ENCODE peak calls at places on chromosome 19, in five cellular contexts. One of them, this sample, is unnamed.

GRCh38 chr19:45251452-45252354 is 632 bp downstream of the MARK4 start:
- DNase-seq in heart left ventricle: no peak
- DNase-seq in A549: no peak
- DNase-seq in HFFc6: no peak
- DNase-seq in GM20000: peak; percentile 77
- DNase-seq in this sample: peak; percentile 44

GRCh38 chr19:2431318-2432055 is 4.1 kb upstream of the TIMM13 start:
- DNase-seq in A549: no peak
- DNase-seq in heart left ventricle: no peak
- DNase-seq in HFFc6: no peak
- DNase-seq in GM20000: no peak
- DNase-seq in this sample: no peak

GRCh38 chr19:17669419-17669818 is 18.7 kb downstream of the UNC13A start:
- DNase-seq in heart left ventricle: no peak
- DNase-seq in HFFc6: no peak
- DNase-seq in A549: no peak
- DNase-seq in GM20000: no peak
- DNase-seq in this sample: no peak

GRCh38 chr19:1503089-1503924 is 9.5 kb downstream of the ADAMTSL5 start:
- DNase-seq in heart left ventricle: no peak
- DNase-seq in HFFc6: no peak
- DNase-seq in A549: peak; percentile 25
- DNase-seq in GM20000: peak; percentile 84
- DNase-seq in this sample: peak; percentile 79

GRCh38 chr19:8145969-8146368 is 3.4 kb downstream of the FBN3 start:
- DNase-seq in GM20000: no peak
- DNase-seq in heart left ventricle: no peak
- DNase-seq in HFFc6: no peak
- DNase-seq in A549: no peak
- DNase-seq in this sample: no peak

GRCh38 chr19:29260477-29261317 is 47.7 kb upstream of the UQCRFS1 start:
- DNase-seq in heart left ventricle: no peak
- DNase-seq in GM20000: peak; percentile 38
- DNase-seq in A549: no peak
- DNase-seq in HFFc6: no peak
- DNase-seq in this sample: peak; percentile 3

GRCh38 chr19:48630289-48631036 is 6.7 kb downstream of the DBP start:
- DNase-seq in GM20000: no peak
- DNase-seq in A549: no peak
- DNase-seq in heart left ventricle: peak; percentile 85
- DNase-seq in HFFc6: no peak
- DNase-seq in this sample: peak; percentile 23

GRCh38 chr19:46791944-46792343 is 3.5 kb upstream of the SLC1A5 start:
- DNase-seq in heart left ventricle: no peak
- DNase-seq in GM20000: peak; percentile 51
- DNase-seq in A549: no peak
- DNase-seq in HFFc6: peak; percentile 86
- DNase-seq in this sample: no peak

GRCh38 chr19:45556835-45557234 is 27.8 kb downstream of the OPA3 start:
- DNase-seq in A549: no peak
- DNase-seq in heart left ventricle: no peak
- DNase-seq in HFFc6: no peak
- DNase-seq in GM20000: peak; percentile 10
- DNase-seq in this sample: no peak

GRCh38 chr19:48681127-48681470 is 8.3 kb upstream of the NTN5 start:
- DNase-seq in heart left ventricle: no peak
- DNase-seq in A549: no peak
- DNase-seq in GM20000: peak; percentile 50
- DNase-seq in HFFc6: peak; percentile 8
- DNase-seq in this sample: peak; percentile 46

GRCh38 chr19:33399745-33400681 is 26.5 kb downstream of the CEBPG start:
- DNase-seq in A549: no peak
- DNase-seq in GM20000: no peak
- DNase-seq in heart left ventricle: no peak
- DNase-seq in HFFc6: no peak
- DNase-seq in this sample: no peak

GRCh38 chr19:54928299-54928698 is 19.0 kb downstream of the NLRP7 start:
- DNase-seq in HFFc6: no peak
- DNase-seq in heart left ventricle: no peak
- DNase-seq in GM20000: no peak
- DNase-seq in A549: no peak
- DNase-seq in this sample: no peak

GRCh38 chr19:18414504-18415176 is 4.6 kb upstream of the SSBP4 start:
- DNase-seq in heart left ventricle: peak; percentile 39
- DNase-seq in A549: no peak
- DNase-seq in GM20000: no peak
- DNase-seq in HFFc6: no peak
- DNase-seq in this sample: no peak

GRCh38 chr19:3208317-3209207 is 15.9 kb upstream of the CELF5 start:
- DNase-seq in A549: no peak
- DNase-seq in HFFc6: no peak
- DNase-seq in heart left ventricle: no peak
- DNase-seq in GM20000: no peak
- DNase-seq in this sample: no peak

GRCh38 chr19:13396256-13397080 is 109.8 kb downstream of the CACNA1A start:
- DNase-seq in HFFc6: peak; percentile 50
- DNase-seq in GM20000: no peak
- DNase-seq in heart left ventricle: no peak
- DNase-seq in A549: peak; percentile 27
- DNase-seq in this sample: peak; percentile 85

GRCh38 chr19:13748169-13748884 is 16.0 kb upstream of the MRI1 start:
- DNase-seq in HFFc6: peak; percentile 54
- DNase-seq in GM20000: no peak
- DNase-seq in A549: peak; percentile 18
- DNase-seq in heart left ventricle: no peak
- DNase-seq in this sample: peak; percentile 53

GRCh38 chr19:56689198-56689597 is 17.6 kb upstream of the ZNF835 start:
- DNase-seq in A549: no peak
- DNase-seq in HFFc6: no peak
- DNase-seq in heart left ventricle: no peak
- DNase-seq in GM20000: no peak
- DNase-seq in this sample: no peak
- TF ChIP-seq CTCF in A549: no peak
- TF ChIP-seq CTCF in HFFc6: peak; percentile 37
- TF ChIP-seq CTCF in heart left ventricle: peak; percentile 5
- TF ChIP-seq CTCF in GM20000: no peak
- TF ChIP-seq CTCF in this sample: no peak

GRCh38 chr19:40714519-40715299 is 2.0 kb downstream of the COQ8B start:
- DNase-seq in heart left ventricle: peak; percentile 95
- DNase-seq in GM20000: peak; percentile 95
- DNase-seq in HFFc6: peak; percentile 90
- DNase-seq in A549: peak; percentile 99
- DNase-seq in this sample: peak; percentile 86
- TF ChIP-seq CTCF in heart left ventricle: no peak
- TF ChIP-seq CTCF in GM20000: no peak
- TF ChIP-seq CTCF in HFFc6: no peak
- TF ChIP-seq CTCF in A549: no peak
- TF ChIP-seq CTCF in this sample: no peak

DNA sequence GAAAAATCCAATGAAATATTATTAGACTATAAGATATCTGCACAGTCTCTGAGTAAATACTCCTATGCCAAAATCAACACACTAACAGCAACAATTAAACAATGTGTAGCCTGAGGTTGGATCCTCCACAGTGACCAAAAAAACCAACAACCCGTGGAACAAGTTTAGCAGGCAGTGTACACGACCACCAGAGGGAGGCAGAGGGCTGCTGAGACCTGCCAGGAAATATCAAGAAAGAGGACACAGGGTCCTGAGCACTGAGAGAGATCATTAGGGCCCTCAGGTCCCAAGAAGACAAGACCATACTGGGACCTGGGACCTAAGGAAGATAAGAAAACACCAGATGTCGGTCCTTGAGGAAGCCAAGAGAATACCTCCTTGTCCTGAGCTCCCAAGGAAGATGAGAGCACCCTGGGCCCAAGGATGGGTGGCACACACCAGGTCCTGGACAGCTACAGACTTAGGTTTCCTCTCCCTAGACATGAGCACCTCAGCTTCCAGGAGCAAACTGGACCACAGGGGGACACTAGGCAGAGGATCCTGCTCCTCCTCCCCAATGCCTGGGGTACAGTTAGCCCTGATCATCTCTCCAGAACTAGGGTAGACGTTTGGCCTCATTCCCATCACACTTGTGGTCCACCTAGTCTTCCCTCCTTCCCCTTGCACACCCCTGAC is 822 bp upstream of the ZNF274 start:
- DNase-seq in A549: peak; percentile 41
- DNase-seq in heart left ventricle: peak; percentile 52
- DNase-seq in GM20000: peak; percentile 49
- DNase-seq in HFFc6: peak; percentile 1
- DNase-seq in this sample: peak; percentile 7
- TF ChIP-seq CTCF in A549: peak; percentile 20
- TF ChIP-seq CTCF in heart left ventricle: peak; percentile 55
- TF ChIP-seq CTCF in GM20000: peak; percentile 20
- TF ChIP-seq CTCF in HFFc6: peak; percentile 76
- TF ChIP-seq CTCF in this sample: peak; percentile 20

GRCh38 chr19:42311612-42312160 is 1.4 kb upstream of the TMEM145 start:
- DNase-seq in GM20000: no peak
- DNase-seq in A549: no peak
- DNase-seq in HFFc6: no peak
- DNase-seq in heart left ventricle: no peak
- DNase-seq in this sample: peak; percentile 30
- TF ChIP-seq CTCF in GM20000: no peak
- TF ChIP-seq CTCF in A549: no peak
- TF ChIP-seq CTCF in HFFc6: peak; percentile 40
- TF ChIP-seq CTCF in heart left ventricle: no peak
- TF ChIP-seq CTCF in this sample: no peak

GRCh38 chr19:20565321-20566018 is at the start of gene ZNF737:
- DNase-seq in GM20000: peak; percentile 85
- DNase-seq in A549: peak; percentile 0
- DNase-seq in HFFc6: peak; percentile 81
- DNase-seq in heart left ventricle: peak; percentile 97
- DNase-seq in this sample: peak; percentile 90
- TF ChIP-seq CTCF in GM20000: no peak
- TF ChIP-seq CTCF in A549: no peak
- TF ChIP-seq CTCF in HFFc6: peak; percentile 47
- TF ChIP-seq CTCF in heart left ventricle: peak; percentile 36
- TF ChIP-seq CTCF in this sample: peak; percentile 32

This sample was measured in foreskin fibroblast.